ENCODE peak calls at places on chromosome 2, in four cellular contexts. N is K562, O is HepG2, Y is GM12878. C is an unnamed sample. For H3K27me3, the result is how much of the 10 kb centered on the place peaks cover.

GRCh38 chr2:134522856-134523460 is 195.8 kb downstream of the TMEM163 start:
- DNase-seq in Y (no peak), N (no peak), O (no peak), C (no peak)

GRCh38 chr2:102915128-102915527 is 153.3 kb downstream of the TMEM182 start:
- DNase-seq in O (peak), N (no peak), Y (no peak), C (no peak)

GRCh38 chr2:178142274-178143065 is 30.2 kb downstream of the RBM45 start:
- DNase-seq in Y (no peak), O (no peak), N (no peak), C (no peak)

GRCh38 chr2:207528980-207529329 is 807 bp upstream of the CREB1 start:
- DNase-seq in Y (no peak), O (peak), N (peak), C (peak)

GRCh38 chr2:196171946-196172345 is 568 bp upstream of the STK17B start:
- DNase-seq in N (no peak), O (no peak), Y (no peak), C (peak)

GRCh38 chr2:7670905-7671304 is 753.7 kb downstream of the RNF144A start:
- DNase-seq in O (no peak), N (no peak), Y (no peak), C (no peak)

GRCh38 chr2:25062461-25062860 is 20.6 kb downstream of the EFR3B start:
- DNase-seq in Y (no peak), N (no peak), O (no peak), C (no peak)

GRCh38 chr2:42569116-42569711 is 782 bp downstream of the MTA3 start:
- DNase-seq in O (peak), N (peak), Y (no peak), C (peak)

GRCh38 chr2:21123473-21124393 is at the start of gene TDRD15:
- DNase-seq in O (no peak), N (peak), Y (no peak), C (no peak)

GRCh38 chr2:207473203-207473865 is 56.4 kb upstream of the CREB1 start:
- DNase-seq in N (peak), Y (peak), O (peak), C (peak)

GRCh38 chr2:75489682-75490180 is 71.0 kb downstream of the EVA1A start:
- DNase-seq in N (no peak), O (no peak), Y (no peak), C (no peak)

DNA sequence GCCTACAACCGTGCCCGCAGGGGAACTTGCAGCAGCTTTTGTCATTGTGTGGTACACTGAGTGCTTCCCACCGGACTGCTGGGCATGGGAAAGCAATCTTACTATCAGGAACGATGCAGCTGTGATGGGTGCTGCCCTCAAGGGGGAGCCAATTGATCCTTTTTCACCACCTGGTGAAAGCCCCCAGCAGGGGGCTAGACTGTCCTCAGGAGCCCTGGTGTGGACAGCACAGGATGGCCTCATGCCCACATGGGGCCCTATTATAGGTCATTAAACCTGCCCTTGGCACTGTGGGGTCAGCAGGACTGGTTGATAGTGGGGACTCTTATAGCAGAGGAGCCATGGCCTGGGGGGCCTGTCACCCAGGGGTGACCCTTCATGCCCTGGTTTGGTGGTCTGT is 172.2 kb downstream of the GLI2 start:
- DNase-seq in O (peak), Y (no peak), N (no peak), C (no peak)
- TF ChIP-seq CTCF in O (peak), Y (no peak), N (peak), C (no peak)

DNA sequence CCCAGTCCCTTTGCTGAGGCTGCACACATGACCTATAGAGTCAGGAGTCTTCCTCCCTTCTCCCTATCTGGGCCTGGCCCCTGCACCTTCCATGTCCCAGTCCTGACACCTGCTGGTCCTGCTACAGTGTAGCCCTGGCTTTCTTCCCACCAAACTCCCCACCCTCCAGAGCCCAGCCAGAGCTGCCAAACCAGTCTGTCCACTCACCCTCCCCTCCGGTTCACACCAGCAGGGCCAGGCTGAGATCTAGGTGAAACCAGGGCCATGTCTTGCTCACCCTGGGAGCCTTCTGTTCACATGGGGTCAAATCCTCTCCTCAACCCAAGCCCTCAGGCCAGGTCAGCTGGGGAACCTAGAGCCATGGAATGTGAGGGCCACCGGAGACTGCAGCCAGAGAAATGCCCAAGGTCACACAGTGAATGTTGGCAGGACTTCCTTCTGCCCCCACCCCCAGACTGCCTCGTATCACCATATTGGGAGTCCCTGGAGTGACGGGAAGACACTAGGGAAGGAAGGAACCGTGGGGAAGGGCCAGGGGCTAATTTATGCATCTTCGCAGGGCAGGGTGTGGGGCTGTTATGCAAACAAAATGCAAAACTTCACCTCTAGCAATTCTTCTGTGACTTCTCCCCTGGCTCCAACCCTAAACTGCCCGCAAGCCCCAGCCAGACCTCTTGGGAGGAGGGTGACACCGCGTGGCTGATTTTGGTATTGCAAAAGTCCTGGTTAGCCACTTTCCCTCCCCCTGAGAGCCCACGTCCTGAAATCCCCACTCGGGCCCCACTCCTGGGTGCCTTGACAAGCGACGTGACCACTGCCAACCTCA is 14.6 kb downstream of the TNS1 start:
- DNase-seq in O (peak), N (peak), Y (no peak), C (peak)
- TF ChIP-seq MYC in O (no peak), N (no peak), Y (no peak), C (no peak)

DNA sequence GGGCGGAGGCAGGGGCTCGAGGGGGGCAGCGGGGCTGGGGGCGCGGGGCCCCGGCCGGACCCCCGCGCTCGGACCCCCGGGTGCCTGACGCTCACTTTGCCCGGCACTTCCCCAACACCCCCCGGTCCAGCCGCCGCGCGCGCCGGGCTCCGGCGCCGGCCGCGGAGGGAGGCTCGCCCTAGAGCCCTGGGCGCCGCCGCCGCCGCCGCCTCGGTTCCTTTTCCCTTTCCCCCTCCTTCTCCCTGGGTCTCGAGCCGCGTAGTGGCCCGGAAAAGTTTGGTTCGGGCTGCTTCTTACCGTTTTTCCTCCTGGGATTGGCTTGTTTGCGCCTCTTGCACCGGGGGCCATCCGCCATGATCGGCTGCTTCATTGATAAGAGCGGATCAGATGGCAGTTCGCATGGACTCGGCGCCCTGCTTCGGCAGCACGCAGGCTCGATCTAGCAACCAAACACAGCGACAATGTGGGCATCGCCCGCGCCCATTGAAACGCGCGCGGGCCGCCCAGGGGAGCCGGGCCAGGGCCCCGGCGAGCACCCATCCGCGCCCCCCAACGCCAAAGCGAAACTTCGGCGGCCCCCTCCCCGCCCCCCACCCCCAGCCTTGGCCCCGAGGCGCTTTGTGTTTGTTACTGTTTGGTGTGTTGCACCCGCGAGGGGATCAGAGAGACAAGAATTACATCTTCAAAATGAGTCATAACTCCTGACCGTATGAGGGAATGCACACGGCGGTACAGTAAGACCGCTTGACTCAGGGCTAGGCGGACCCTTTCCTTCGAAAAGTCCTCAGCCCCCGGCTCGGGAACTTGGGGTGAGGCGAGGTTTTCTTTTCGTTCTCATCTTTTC is 2.7 kb downstream of the ZEB2 start:
- DNase-seq in N (peak), Y (no peak), O (no peak), C (peak)
- H3K27me3 ChIP-seq in N (under half), Y (under half), O (under half), C (under half)

DNA sequence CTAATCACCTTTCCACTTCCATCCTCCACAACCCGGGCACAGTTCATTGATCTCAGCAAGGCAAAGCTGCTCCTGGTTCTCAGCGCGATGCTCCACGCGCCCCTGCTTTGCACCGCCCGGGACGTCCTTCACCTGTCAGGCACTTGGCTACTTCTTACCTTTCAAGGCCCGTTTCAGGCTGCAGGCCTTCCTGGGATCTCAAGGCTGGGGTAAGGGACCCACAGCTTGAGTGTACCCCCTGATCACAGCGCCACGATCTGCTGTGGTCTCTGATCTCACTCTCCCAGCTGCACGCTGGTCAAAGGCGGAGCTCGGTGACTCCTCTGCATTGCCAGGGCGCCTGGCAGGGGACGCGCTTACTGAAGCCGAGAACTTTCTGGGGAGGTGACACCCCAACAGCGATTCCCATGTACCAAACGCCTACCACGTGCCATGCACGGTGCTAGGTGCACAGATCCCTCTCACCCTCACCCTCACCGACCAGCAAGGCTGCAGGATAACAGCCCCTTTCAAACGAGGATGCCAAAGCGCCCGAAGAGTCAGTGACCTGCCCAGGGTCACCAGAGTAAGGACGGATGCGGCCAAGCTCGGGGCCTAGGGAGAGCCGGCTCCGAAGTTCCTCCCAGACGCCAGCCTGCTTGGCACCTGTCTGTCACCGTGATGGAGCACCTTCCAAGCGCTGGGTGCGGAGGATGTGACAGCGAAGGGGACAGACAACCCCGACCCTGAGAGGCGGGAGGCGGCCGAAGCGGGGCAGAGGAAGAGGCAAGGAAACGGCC is 818 bp downstream of the ITGB1BP1 start:
- DNase-seq in N (peak), Y (no peak), O (peak), C (peak)
- TF ChIP-seq CTCF in N (no peak), Y (no peak), O (peak), C (no peak)

GRCh38 chr2:128037624-128038023 is 9.8 kb upstream of the SAP130 start:
- DNase-seq in Y (no peak), N (peak), O (no peak), C (no peak)
- TF ChIP-seq MYC in Y (no peak), N (no peak), O (no peak), C (no peak)

DNA sequence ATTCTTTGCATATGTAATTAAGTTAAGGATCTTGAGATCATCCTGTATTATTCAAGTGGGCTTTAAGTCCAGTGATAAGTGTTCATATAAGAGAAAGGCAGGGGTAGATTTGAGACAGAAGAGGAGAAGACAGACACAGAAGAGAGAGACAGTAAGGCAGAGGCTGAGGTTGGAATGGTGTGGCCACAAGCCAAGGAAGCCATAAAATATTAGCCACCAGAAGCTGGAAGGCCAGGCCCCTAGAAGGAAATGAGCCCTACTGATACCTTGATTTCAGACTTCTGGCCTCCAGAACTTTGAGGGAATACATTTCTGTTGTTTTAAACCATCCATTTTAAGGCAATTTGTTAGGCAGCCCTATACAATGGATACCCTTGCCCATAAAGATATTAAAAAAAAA is 66.9 kb upstream of the DLX2 start:
- DNase-seq in N (no peak), Y (no peak), O (no peak), C (no peak)
- H3K27me3 ChIP-seq in N (under half), Y (under half), O (under half), C (under half)